ENCODE peak calls at places on chromosomes 3 and 15, in four cellular contexts. Z is HepG2, E is GM12878, D is H1. P is an unnamed sample.

GRCh38 chr3:33113772-33114621 is at the start of gene CRTAP:
- DNase-seq in D (peak), E (peak), Z (peak), P (peak)

GRCh38 chr15:75347222-75348033 is 589 bp downstream of the NEIL1 start:
- DNase-seq in D (peak), E (no peak), Z (no peak), P (no peak)

GRCh38 chr3:125231895-125232294 is 19.3 kb upstream of the SLC12A8 start:
- DNase-seq in D (no peak), E (no peak), Z (no peak), P (no peak)

GRCh38 chr15:100109486-100110035 is 232.2 kb downstream of the ADAMTS17 start:
- DNase-seq in Z (no peak), D (no peak), E (no peak), P (no peak)

GRCh38 chr15:29139540-29140459 is 129.8 kb downstream of the NSMCE3 start:
- DNase-seq in Z (no peak), D (peak), E (no peak), P (peak)

GRCh38 chr3:172546105-172546504 is 22.9 kb upstream of the TNFSF10 start:
- DNase-seq in E (no peak), Z (no peak), D (no peak), P (no peak)

GRCh38 chr3:23806322-23807160 is 786 bp downstream of the UBE2E1 start:
- DNase-seq in Z (no peak), E (no peak), D (peak), P (no peak)

GRCh38 chr15:99592135-99592845 is 26.5 kb downstream of the MEF2A start:
- DNase-seq in D (no peak), E (no peak), Z (no peak), P (no peak)

GRCh38 chr3:115146032-115146417 is 1.1 kb downstream of the ZBTB20 start:
- DNase-seq in E (no peak), Z (peak), D (no peak), P (no peak)

GRCh38 chr15:76674883-76675282 is 230.3 kb downstream of the SCAPER start:
- DNase-seq in D (no peak), E (no peak), Z (no peak), P (no peak)

GRCh38 chr3:39267631-39268553 is 11.9 kb downstream of the CX3CR1 start:
- DNase-seq in E (no peak), Z (no peak), D (no peak), P (no peak)

GRCh38 chr15:90203473-90203872 is 2.3 kb downstream of the SEMA4B start:
- DNase-seq in D (no peak), Z (no peak), E (no peak), P (no peak)

GRCh38 chr3:99700637-99701268 is 62.4 kb downstream of the COL8A1 start:
- DNase-seq in E (no peak), Z (peak), D (no peak), P (no peak)

GRCh38 chr15:76221085-76221767 is 90.0 kb downstream of the ETFA start:
- DNase-seq in E (no peak), D (no peak), Z (no peak), P (no peak)

GRCh38 chr15:77580991-77581682 is 51.6 kb downstream of the LINGO1 start:
- DNase-seq in E (no peak), Z (no peak), D (no peak), P (no peak)

GRCh38 chr3:127263586-127264231 is 24.1 kb downstream of the PRR20G start:
- DNase-seq in Z (no peak), E (no peak), D (no peak), P (no peak)

GRCh38 chr3:31979006-31979697 is 1.9 kb downstream of the OSBPL10 start:
- DNase-seq in D (no peak), E (peak), Z (no peak), P (no peak)

GRCh38 chr3:197124713-197125112 is 95.1 kb upstream of the MELTF start:
- DNase-seq in Z (no peak), E (no peak), D (no peak), P (no peak)

GRCh38 chr3:190339130-190339529 is 16.9 kb upstream of the CLDN1 start:
- DNase-seq in E (peak), Z (peak), D (no peak), P (no peak)

GRCh38 chr15:65399001-65399706 is 21.4 kb upstream of the IGDCC3 start:
- DNase-seq in E (no peak), Z (no peak), D (no peak), P (no peak)

GRCh38 chr3:142272200-142272891 is 47.0 kb upstream of the GK5 start:
- DNase-seq in Z (no peak), D (no peak), E (no peak), P (no peak)

GRCh38 chr3:103803787-103804186 is 1369.0 kb downstream of the ZPLD1 start:
- DNase-seq in Z (no peak), D (no peak), E (no peak), P (no peak)
- H3K9ac ChIP-seq in Z (no peak), D (no peak), E (no peak), P (no peak)

DNA sequence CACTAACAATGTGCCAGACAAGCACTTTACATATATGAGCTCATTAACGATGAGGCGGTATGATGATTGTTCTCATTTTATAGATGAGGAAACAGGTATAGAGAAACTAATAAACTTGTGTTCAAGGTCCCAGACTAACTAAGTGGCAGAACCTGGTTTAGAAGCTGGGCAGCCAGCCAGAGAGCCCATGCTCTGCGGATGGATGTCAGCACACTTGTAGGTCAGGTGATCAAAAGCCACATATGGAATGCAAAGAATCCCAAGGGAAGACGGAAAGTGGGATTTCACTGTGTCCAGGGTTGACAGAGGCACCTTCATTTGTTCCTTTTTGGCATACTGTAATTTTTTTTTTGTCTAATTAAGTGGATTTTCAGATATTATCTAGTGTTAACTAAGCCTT is 103.7 kb downstream of the EFL1 start:
- DNase-seq in E (no peak), D (no peak), Z (no peak), P (no peak)
- TF ChIP-seq SUZ12 in E (no peak), D (no peak), Z (no peak), P (no peak)

GRCh38 chr3:159765025-159765859 is 223.4 kb upstream of the IL12A start:
- DNase-seq in D (peak), Z (no peak), E (no peak), P (peak)
- H3K9ac ChIP-seq in D (no peak), Z (no peak), E (no peak), P (peak)

GRCh38 chr3:56837196-56837955 is 35.6 kb upstream of the ARHGEF3 start:
- DNase-seq in E (peak), D (no peak), Z (no peak), P (no peak)

GRCh38 chr3:56835626-56836025 is 33.9 kb upstream of the ARHGEF3 start:
- DNase-seq in D (no peak), E (no peak), Z (no peak), P (no peak)

GRCh38 chr3:56838441-56838840 is 36.7 kb upstream of the ARHGEF3 start:
- DNase-seq in Z (no peak), E (no peak), D (no peak), P (no peak)

GRCh38 chr3:56836276-56837163 is 34.8 kb upstream of the ARHGEF3 start:
- DNase-seq in E (no peak), D (no peak), Z (peak), P (no peak)

DNA sequence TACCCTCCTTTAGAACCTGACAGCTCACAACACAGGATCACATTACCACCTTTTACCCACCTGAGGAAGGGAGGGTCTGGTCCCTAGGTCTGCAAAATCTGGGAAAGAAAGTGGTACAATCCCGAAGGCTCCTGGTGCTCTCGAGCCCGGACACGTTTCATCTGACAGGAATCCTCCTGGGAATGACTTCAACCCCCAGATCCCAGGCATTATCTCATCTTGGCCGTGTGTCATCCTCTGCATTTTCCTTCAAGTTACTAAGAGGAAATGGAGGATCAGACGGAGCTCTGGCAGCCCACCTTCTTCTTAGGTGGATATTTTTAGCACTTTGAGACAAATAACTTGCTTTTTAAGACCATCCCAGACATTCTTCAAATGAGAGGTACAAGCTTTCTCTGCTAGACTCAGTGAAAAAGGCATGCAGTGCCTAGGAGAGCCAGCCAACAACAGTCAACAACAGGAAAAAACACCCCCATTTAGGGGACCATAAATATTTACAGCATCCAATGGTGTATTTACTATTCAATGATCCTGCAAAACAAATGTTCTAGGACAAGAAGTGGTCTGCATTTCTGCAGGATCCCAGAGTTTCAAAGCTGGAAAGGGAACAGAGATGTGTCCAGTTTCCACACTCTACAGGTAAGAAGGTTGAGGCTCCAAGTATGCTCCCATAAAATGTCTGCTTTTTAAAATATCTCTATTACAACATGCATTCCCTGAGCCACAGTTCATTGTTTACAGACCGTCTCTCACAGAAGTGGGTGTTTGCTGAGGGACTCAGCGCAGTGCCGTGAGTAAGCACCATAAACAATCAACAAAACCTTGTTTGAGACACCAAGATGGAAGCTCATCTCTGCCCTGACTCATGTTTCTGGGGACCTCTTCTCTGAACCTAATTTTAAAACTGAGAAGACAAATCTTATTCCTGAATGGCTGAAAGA is 38.3 kb upstream of the ARHGEF3 start:
- DNase-seq in Z (peak), D (no peak), E (no peak), P (no peak)
- TF ChIP-seq SUZ12 in Z (no peak), D (no peak), E (no peak), P (no peak)

DNA sequence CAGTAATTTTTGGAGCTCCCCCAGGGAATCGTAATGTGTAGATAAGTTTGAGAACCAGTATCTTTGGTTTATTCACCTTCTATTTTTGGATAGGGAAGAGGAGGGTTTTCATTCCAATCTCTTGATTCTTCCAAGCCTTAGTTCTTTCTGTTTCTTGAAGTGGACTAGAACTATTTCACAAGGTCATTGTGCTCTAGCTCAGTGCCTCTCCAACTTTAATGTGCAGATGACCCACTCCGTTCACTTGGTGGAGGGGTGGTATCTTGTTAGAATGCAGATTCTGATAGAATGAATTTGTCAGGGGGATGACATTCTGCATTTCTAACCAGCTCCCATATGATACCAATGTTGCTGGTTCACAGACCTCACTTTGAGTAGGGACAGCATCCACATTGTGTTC is 35.5 kb downstream of the COLQ start:
- DNase-seq in Z (no peak), D (no peak), E (no peak), P (no peak)
- H3K9ac ChIP-seq in Z (no peak), D (no peak), E (no peak), P (no peak)

GRCh38 chr3:43692085-43692484 is 1.3 kb downstream of the ABHD5 start:
- DNase-seq in E (no peak), Z (no peak), D (no peak), P (no peak)
- TF ChIP-seq SUZ12 in E (no peak), Z (no peak), D (no peak), P (no peak)

GRCh38 chr15:73962409-73962808 is 29.7 kb downstream of the STOML1 start:
- DNase-seq in D (no peak), E (no peak), Z (no peak), P (no peak)

GRCh38 chr15:73968461-73968860 is 23.6 kb downstream of the STOML1 start:
- DNase-seq in Z (no peak), E (no peak), D (no peak), P (no peak)

GRCh38 chr15:73965094-73965729 is 26.9 kb downstream of the STOML1 start:
- DNase-seq in E (no peak), D (no peak), Z (no peak), P (peak)

GRCh38 chr15:73964736-73965093 is 27.4 kb downstream of the STOML1 start:
- DNase-seq in E (no peak), Z (peak), D (peak), P (peak)

DNA sequence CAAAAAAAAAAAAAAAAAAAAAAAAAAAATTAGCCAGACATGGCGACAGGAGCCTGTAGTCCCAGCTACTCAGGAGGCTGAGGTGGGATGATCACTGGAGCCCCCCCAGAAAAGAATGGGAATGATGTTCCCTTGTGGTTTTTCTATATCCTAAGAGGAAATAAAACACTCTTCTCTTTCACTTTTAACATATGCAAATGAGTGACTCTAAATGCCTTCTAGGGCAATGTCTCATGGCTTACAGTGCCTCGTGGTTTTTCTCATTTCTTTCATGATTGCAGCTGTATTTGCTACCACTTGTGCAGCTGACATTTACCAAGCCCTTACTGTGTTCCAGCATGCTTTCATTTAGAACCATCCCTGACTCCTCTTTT is 26.4 kb downstream of the STOML1 start:
- DNase-seq in D (no peak), E (no peak), Z (no peak), P (no peak)
- H3K9ac ChIP-seq in D (no peak), E (peak), Z (no peak), P (no peak)

GRCh38 chr3:46849686-46850467 is 13.4 kb downstream of the MYL3 start:
- DNase-seq in E (no peak), D (no peak), Z (no peak), P (no peak)

GRCh38 chr3:46850468-46850780 is 12.8 kb downstream of the MYL3 start:
- DNase-seq in Z (no peak), D (no peak), E (no peak), P (no peak)

GRCh38 chr3:46847744-46848143 is 15.5 kb downstream of the MYL3 start:
- DNase-seq in E (no peak), Z (no peak), D (no peak), P (no peak)

GRCh38 chr3:46848271-46849097 is 14.8 kb downstream of the MYL3 start:
- DNase-seq in E (no peak), Z (no peak), D (peak), P (peak)

GRCh38 chr3:46849098-46849631 is 14.1 kb downstream of the MYL3 start:
- DNase-seq in D (no peak), Z (no peak), E (no peak), P (no peak)
- TF ChIP-seq SUZ12 in D (no peak), Z (no peak), E (no peak), P (no peak)

DNA sequence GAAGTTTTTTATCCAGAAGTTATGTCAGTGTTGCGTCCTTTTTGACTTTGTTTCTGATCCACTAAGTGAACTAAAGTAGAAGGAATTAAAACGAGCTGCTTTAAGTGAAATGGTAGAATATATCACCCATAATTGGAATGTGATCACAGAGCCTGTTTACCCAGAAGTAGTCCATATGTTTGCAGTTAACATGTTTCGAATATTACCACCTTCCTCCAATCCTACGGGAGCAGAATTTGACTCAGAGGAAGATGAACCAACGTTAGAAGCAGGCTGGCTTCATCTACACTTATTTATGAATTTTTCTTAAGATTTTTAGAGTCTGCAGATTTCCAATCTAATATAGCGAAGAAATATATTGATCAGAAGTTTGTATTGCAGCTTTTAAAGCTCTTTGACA is 57.6 kb downstream of the DNAH1 start:
- DNase-seq in D (no peak), Z (no peak), E (no peak), P (no peak)
- H3K9ac ChIP-seq in D (no peak), Z (no peak), E (no peak), P (no peak)

P was measured in NT2/D1.